ENCODE peak calls at places on chromosome 16, in five cellular contexts. One of them, this sample, is unnamed. For H3K27me3, the result is how much of the 10 kb centered on the place peaks cover.

GRCh38 chr16:71628810-71629209 is 2.8 kb downstream of the MARVELD3 start:
- DNase-seq in GM23338: no peak
- DNase-seq in SK-N-SH: no peak
- DNase-seq in Panc1: no peak
- DNase-seq in HepG2: no peak
- DNase-seq in this sample: no peak

GRCh38 chr16:86509759-86510464 is 415 bp upstream of the FOXF1 start:
- DNase-seq in GM23338: peak
- DNase-seq in SK-N-SH: no peak
- DNase-seq in Panc1: no peak
- DNase-seq in HepG2: no peak
- DNase-seq in this sample: no peak

GRCh38 chr16:48409839-48410610 is 24.8 kb upstream of the SIAH1 start:
- DNase-seq in GM23338: no peak
- DNase-seq in SK-N-SH: no peak
- DNase-seq in Panc1: no peak
- DNase-seq in HepG2: peak
- DNase-seq in this sample: peak

GRCh38 chr16:53754938-53755910 is 51.3 kb downstream of the FTO start:
- DNase-seq in GM23338: no peak
- DNase-seq in SK-N-SH: no peak
- DNase-seq in Panc1: no peak
- DNase-seq in HepG2: no peak
- DNase-seq in this sample: no peak

GRCh38 chr16:51648521-51648920 is 497.5 kb upstream of the SALL1 start:
- DNase-seq in GM23338: no peak
- DNase-seq in SK-N-SH: no peak
- DNase-seq in Panc1: no peak
- DNase-seq in HepG2: no peak
- DNase-seq in this sample: no peak

GRCh38 chr16:8907096-8907495 is 24.9 kb downstream of the LITAFD start:
- DNase-seq in GM23338: no peak
- DNase-seq in SK-N-SH: no peak
- DNase-seq in Panc1: no peak
- DNase-seq in HepG2: no peak
- DNase-seq in this sample: no peak

GRCh38 chr16:56824335-56824734 is 40.7 kb upstream of the SLC12A3 start:
- DNase-seq in GM23338: peak
- DNase-seq in SK-N-SH: no peak
- DNase-seq in Panc1: no peak
- DNase-seq in HepG2: peak
- DNase-seq in this sample: no peak

GRCh38 chr16:86956437-86956836 is 360.8 kb downstream of the C16orf95 start:
- DNase-seq in GM23338: no peak
- DNase-seq in SK-N-SH: no peak
- DNase-seq in Panc1: no peak
- DNase-seq in HepG2: no peak
- DNase-seq in this sample: no peak

GRCh38 chr16:48291754-48292153 is 44.4 kb upstream of the ABCC11 start:
- DNase-seq in GM23338: no peak
- DNase-seq in SK-N-SH: no peak
- DNase-seq in Panc1: no peak
- DNase-seq in HepG2: no peak
- DNase-seq in this sample: no peak

GRCh38 chr16:67158637-67159600 is 790 bp downstream of the TRADD start:
- DNase-seq in GM23338: peak
- DNase-seq in SK-N-SH: peak
- DNase-seq in Panc1: no peak
- DNase-seq in HepG2: peak
- DNase-seq in this sample: no peak

GRCh38 chr16:53523126-53523804 is 20.3 kb upstream of the AKTIP start:
- DNase-seq in GM23338: no peak
- DNase-seq in SK-N-SH: no peak
- DNase-seq in Panc1: no peak
- DNase-seq in HepG2: peak
- DNase-seq in this sample: no peak

GRCh38 chr16:46549477-46549876 is 71.7 kb downstream of the SHCBP1 start:
- DNase-seq in GM23338: no peak
- DNase-seq in SK-N-SH: no peak
- DNase-seq in Panc1: no peak
- DNase-seq in HepG2: no peak
- DNase-seq in this sample: no peak

GRCh38 chr16:49014300-49015188 is 267.1 kb downstream of the CBLN1 start:
- DNase-seq in GM23338: no peak
- DNase-seq in SK-N-SH: no peak
- DNase-seq in Panc1: no peak
- DNase-seq in HepG2: no peak
- DNase-seq in this sample: no peak

GRCh38 chr16:974001-974601 is 3.3 kb upstream of the LMF1 start:
- DNase-seq in GM23338: no peak
- DNase-seq in SK-N-SH: no peak
- DNase-seq in Panc1: no peak
- DNase-seq in HepG2: no peak
- DNase-seq in this sample: no peak

GRCh38 chr16:8931864-8932263 is 31.8 kb downstream of the USP7 start:
- DNase-seq in GM23338: peak
- DNase-seq in SK-N-SH: no peak
- DNase-seq in Panc1: no peak
- DNase-seq in HepG2: peak
- DNase-seq in this sample: peak

GRCh38 chr16:73529303-73530012 is 481.5 kb upstream of the ZFHX3 start:
- DNase-seq in GM23338: no peak
- DNase-seq in SK-N-SH: no peak
- DNase-seq in Panc1: no peak
- DNase-seq in HepG2: no peak
- DNase-seq in this sample: no peak

GRCh38 chr16:67943256-67943618 is 683 bp downstream of the LCAT start:
- DNase-seq in GM23338: no peak
- DNase-seq in SK-N-SH: no peak
- DNase-seq in Panc1: no peak
- DNase-seq in HepG2: peak
- DNase-seq in this sample: no peak

GRCh38 chr16:86306046-86306644 is 204.2 kb upstream of the FOXF1 start:
- DNase-seq in GM23338: no peak
- DNase-seq in SK-N-SH: no peak
- DNase-seq in Panc1: no peak
- DNase-seq in HepG2: no peak
- DNase-seq in this sample: no peak

GRCh38 chr16:49281481-49281842 is at the start of gene CBLN1:
- DNase-seq in GM23338: no peak
- DNase-seq in SK-N-SH: no peak
- DNase-seq in Panc1: no peak
- DNase-seq in HepG2: no peak
- DNase-seq in this sample: no peak

GRCh38 chr16:9389543-9390207 is 298.2 kb downstream of the HAPSTR1 start:
- DNase-seq in GM23338: no peak
- DNase-seq in SK-N-SH: no peak
- DNase-seq in Panc1: no peak
- DNase-seq in HepG2: no peak
- DNase-seq in this sample: no peak

GRCh38 chr16:86534779-86535605 is 20.0 kb downstream of the MTHFSD start:
- DNase-seq in GM23338: no peak
- DNase-seq in SK-N-SH: no peak
- DNase-seq in Panc1: no peak
- DNase-seq in HepG2: no peak
- DNase-seq in this sample: no peak

GRCh38 chr16:56710181-56710737 is 19.7 kb upstream of the NUP93 start:
- DNase-seq in GM23338: no peak
- DNase-seq in SK-N-SH: no peak
- DNase-seq in Panc1: no peak
- DNase-seq in HepG2: no peak
- DNase-seq in this sample: no peak

GRCh38 chr16:30183961-30184429 is 593 bp downstream of the CORO1A start:
- DNase-seq in GM23338: peak
- DNase-seq in SK-N-SH: peak
- DNase-seq in Panc1: no peak
- DNase-seq in HepG2: no peak
- DNase-seq in this sample: peak

GRCh38 chr16:7521834-7522233 is 189.2 kb downstream of the RBFOX1 start:
- DNase-seq in GM23338: no peak
- DNase-seq in SK-N-SH: no peak
- DNase-seq in Panc1: no peak
- DNase-seq in HepG2: no peak
- DNase-seq in this sample: no peak
- TF ChIP-seq REST in GM23338: no peak
- TF ChIP-seq REST in SK-N-SH: no peak
- TF ChIP-seq REST in Panc1: no peak
- TF ChIP-seq REST in HepG2: no peak
- TF ChIP-seq REST in this sample: no peak

GRCh38 chr16:88540346-88540977 is 29.7 kb upstream of the ZC3H18 start:
- DNase-seq in GM23338: peak
- DNase-seq in SK-N-SH: no peak
- DNase-seq in Panc1: no peak
- DNase-seq in HepG2: no peak
- DNase-seq in this sample: no peak
- H3K27me3 ChIP-seq in GM23338: under half
- H3K27me3 ChIP-seq in SK-N-SH: under half
- H3K27me3 ChIP-seq in Panc1: under half
- H3K27me3 ChIP-seq in HepG2: under half
- H3K27me3 ChIP-seq in this sample: under half

DNA sequence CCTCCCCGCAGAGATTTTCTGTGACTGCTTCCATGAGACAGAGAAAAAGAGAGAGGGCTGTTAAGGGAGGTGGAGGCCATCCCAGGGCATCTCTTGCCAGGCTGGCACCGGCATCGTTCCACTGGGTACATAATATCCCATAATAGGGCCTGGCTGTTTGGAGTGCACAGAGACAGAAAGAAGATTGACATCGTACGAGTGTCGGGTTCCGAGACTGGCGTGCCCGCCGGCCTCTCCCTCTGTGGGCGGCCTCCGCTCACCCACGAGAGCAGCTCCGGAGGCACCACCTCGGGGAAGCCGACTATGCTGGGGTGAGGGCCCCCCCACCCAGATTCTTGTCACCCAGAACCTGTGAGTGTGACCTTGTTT is 101.6 kb upstream of the CIBAR2 start:
- DNase-seq in GM23338: no peak
- DNase-seq in SK-N-SH: no peak
- DNase-seq in Panc1: no peak
- DNase-seq in HepG2: no peak
- DNase-seq in this sample: no peak
- H3K27ac ChIP-seq in GM23338: peak
- H3K27ac ChIP-seq in SK-N-SH: no peak
- H3K27ac ChIP-seq in Panc1: no peak
- H3K27ac ChIP-seq in HepG2: no peak
- H3K27ac ChIP-seq in this sample: no peak

GRCh38 chr16:25699069-25699468 is 7.3 kb downstream of the HS3ST4 start:
- DNase-seq in GM23338: no peak
- DNase-seq in SK-N-SH: no peak
- DNase-seq in Panc1: no peak
- DNase-seq in HepG2: no peak
- DNase-seq in this sample: no peak

GRCh38 chr16:25700547-25700946 is 8.8 kb downstream of the HS3ST4 start:
- DNase-seq in GM23338: no peak
- DNase-seq in SK-N-SH: no peak
- DNase-seq in Panc1: no peak
- DNase-seq in HepG2: no peak
- DNase-seq in this sample: no peak
- TF ChIP-seq REST in GM23338: no peak
- TF ChIP-seq REST in SK-N-SH: no peak
- TF ChIP-seq REST in Panc1: no peak
- TF ChIP-seq REST in HepG2: no peak
- TF ChIP-seq REST in this sample: no peak

DNA sequence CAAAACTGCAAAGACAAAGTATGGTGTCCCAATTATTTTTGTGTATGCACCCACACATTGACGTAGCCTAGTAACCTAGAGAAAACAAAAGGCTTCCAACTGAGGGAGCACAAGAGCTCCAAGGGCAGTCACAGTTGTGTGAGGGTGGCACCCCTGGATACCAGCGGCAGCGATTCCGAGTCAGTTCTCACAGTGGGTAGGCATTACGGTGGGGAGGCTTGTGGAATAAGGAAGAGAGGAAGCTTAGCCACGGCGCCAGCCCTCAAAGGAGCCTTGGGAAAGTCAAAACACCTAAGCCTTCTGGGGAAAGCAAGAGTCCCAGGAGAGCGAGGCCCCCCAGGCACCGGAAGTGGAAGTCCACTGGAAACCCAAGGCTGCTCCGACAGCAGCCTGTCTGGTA is 31.0 kb upstream of the ADCY9 start:
- DNase-seq in GM23338: no peak
- DNase-seq in SK-N-SH: no peak
- DNase-seq in Panc1: no peak
- DNase-seq in HepG2: no peak
- DNase-seq in this sample: no peak
- H3K27me3 ChIP-seq in GM23338: under half
- H3K27me3 ChIP-seq in SK-N-SH: under half
- H3K27me3 ChIP-seq in Panc1: under half
- H3K27me3 ChIP-seq in HepG2: under half
- H3K27me3 ChIP-seq in this sample: under half

DNA sequence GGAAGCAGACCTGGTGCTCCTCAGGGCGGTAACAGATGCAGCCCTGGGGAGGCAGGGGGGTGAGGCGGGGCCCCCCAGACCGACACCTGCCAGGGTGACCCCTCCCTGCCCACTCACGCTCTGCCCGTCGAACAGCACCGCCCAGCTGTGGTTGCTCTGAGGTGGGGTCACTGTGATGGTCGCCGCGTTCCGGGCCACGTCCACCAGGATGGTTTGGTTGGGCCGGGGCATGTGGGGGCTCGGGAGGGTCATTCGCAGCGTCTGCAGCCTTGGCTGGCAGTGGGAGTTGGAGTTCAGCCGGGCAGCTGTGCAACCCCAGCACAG is 692 bp downstream of the BRICD5 start:
- DNase-seq in GM23338: no peak
- DNase-seq in SK-N-SH: no peak
- DNase-seq in Panc1: no peak
- DNase-seq in HepG2: no peak
- DNase-seq in this sample: no peak
- H3K27ac ChIP-seq in GM23338: no peak
- H3K27ac ChIP-seq in SK-N-SH: no peak
- H3K27ac ChIP-seq in Panc1: no peak
- H3K27ac ChIP-seq in HepG2: peak
- H3K27ac ChIP-seq in this sample: no peak